ENCODE peak calls at places on chromosomes 16 and 17, in five cellular contexts. R, G, D, X and W are unnamed samples.

GRCh38 chr17:22193113-22193512 is 500.8 kb downstream of the KCNJ18 start:
- DNase-seq in R (no peak), G (no peak), D (no peak), X (no peak), W (no peak)

GRCh38 chr17:14144513-14144912 is 75.2 kb downstream of the COX10 start:
- DNase-seq in R (no peak), G (no peak), D (no peak), X (no peak), W (no peak)

GRCh38 chr16:65318590-65319267 is 196.9 kb upstream of the CDH11 start:
- DNase-seq in R (no peak), G (no peak), D (no peak), X (no peak), W (no peak)

GRCh38 chr17:41792835-41793748 is 6.6 kb upstream of the JUP start:
- DNase-seq in R (no peak), G (no peak), D (no peak), X (no peak), W (no peak)

GRCh38 chr16:69049146-69049545 is 56.3 kb upstream of the HAS3 start:
- DNase-seq in R (no peak), G (no peak), D (no peak), X (no peak), W (no peak)

GRCh38 chr17:41442772-41443171 is 2.0 kb upstream of the KRT38 start:
- DNase-seq in R (no peak), G (no peak), D (no peak), X (no peak), W (no peak)

GRCh38 chr16:77212736-77213541 is 13.7 kb downstream of the SYCE1L start:
- DNase-seq in R (peak), G (peak), D (peak), X (peak), W (peak)

GRCh38 chr16:7211781-7212180 is 120.9 kb upstream of the RBFOX1 start:
- DNase-seq in R (no peak), G (no peak), D (no peak), X (no peak), W (no peak)

GRCh38 chr17:151886-152859 is 14.8 kb downstream of the SCGB1C2 start:
- DNase-seq in R (no peak), G (no peak), D (no peak), X (no peak), W (no peak)

GRCh38 chr17:82105882-82106696 is 8.1 kb upstream of the FASN start:
- DNase-seq in R (peak), G (peak), D (peak), X (peak), W (peak)

GRCh38 chr17:42608692-42609181 is 437 bp downstream of the RETREG3 start:
- DNase-seq in R (peak), G (no peak), D (no peak), X (no peak), W (peak)

GRCh38 chr17:77892469-77893143 is 65.9 kb upstream of the TNRC6C start:
- DNase-seq in R (no peak), G (no peak), D (no peak), X (no peak), W (no peak)

GRCh38 chr16:10180771-10181163 is 1.5 kb downstream of the GRIN2A start:
- DNase-seq in R (peak), G (peak), D (peak), X (peak), W (peak)

GRCh38 chr17:32786169-32786568 is 90.8 kb downstream of the MYO1D start:
- DNase-seq in R (no peak), G (no peak), D (no peak), X (no peak), W (no peak)

GRCh38 chr17:39775075-39775474 is 37.3 kb downstream of the GRB7 start:
- DNase-seq in R (no peak), G (no peak), D (no peak), X (no peak), W (no peak)

GRCh38 chr16:57264381-57264780 is 19.3 kb downstream of the ARL2BP start:
- DNase-seq in R (no peak), G (no peak), D (no peak), X (no peak), W (no peak)

GRCh38 chr16:54594646-54595381 is 308.2 kb upstream of the IRX3 start:
- DNase-seq in R (no peak), G (no peak), D (no peak), X (no peak), W (no peak)

GRCh38 chr16:30927789-30928378 is 4.5 kb downstream of the FBXL19 start:
- DNase-seq in R (peak), G (no peak), D (peak), X (peak), W (peak)